ENCODE peak calls at places on chromosomes 11 and 22, in ten cellular contexts. P is substantia nigra, A is cardiac fibroblast, N is SW 1271, J is EL, B is mesenchymal stem cell, Z is progenitor cell of endocrine pancreas, T is DMS53, M is neural crest cell, S is kidney epithelial cell. Y is an unnamed sample.

GRCh38 chr22:18976197-18976751 is 40.2 kb upstream of the PRODH start:
- DNase-seq in B (no peak), M (no peak), N (no peak), P (no peak), S (no peak), A (no peak), J (no peak), T (no peak), Z (no peak), Y (no peak)

GRCh38 chr22:24433868-24434471 is 6.6 kb downstream of the ADORA2A start:
- DNase-seq in A (peak), Z (no peak), P (no peak), B (peak), M (no peak), S (no peak), J (peak), N (no peak), T (no peak), Y (no peak)

GRCh38 chr22:47396105-47396504 is 633.7 kb downstream of the TBC1D22A start:
- DNase-seq in M (no peak), T (no peak), N (no peak), A (no peak), B (no peak), Z (no peak), J (no peak), P (no peak), S (no peak), Y (no peak)

GRCh38 chr22:30312053-30312452 is 14.7 kb downstream of the TBC1D10A start:
- DNase-seq in S (no peak), Z (no peak), B (peak), A (peak), M (no peak), J (peak), N (no peak), P (no peak), T (no peak), Y (no peak)

GRCh38 chr11:120324932-120325810 is at the start of gene TLCD5:
- DNase-seq in P (peak), Z (peak), T (peak), J (peak), S (no peak), A (peak), B (peak), M (peak), N (peak), Y (peak)

GRCh38 chr22:24758164-24758799 is 16.2 kb downstream of the PIWIL3 start:
- DNase-seq in A (peak), P (no peak), J (peak), S (no peak), T (peak), N (peak), B (peak), M (peak), Z (peak), Y (peak)

GRCh38 chr11:77126156-77126775 is 1.8 kb upstream of the MYO7A start:
- DNase-seq in T (peak), A (no peak), B (no peak), Z (no peak), J (no peak), N (no peak), S (no peak), M (no peak), P (no peak), Y (no peak)

GRCh38 chr11:46072172-46072964 is 48.9 kb downstream of the PHF21A start:
- DNase-seq in M (no peak), J (no peak), Z (no peak), B (peak), T (no peak), P (no peak), A (peak), N (no peak), S (no peak), Y (no peak)

GRCh38 chr11:36088234-36088975 is 144.5 kb downstream of the LDLRAD3 start:
- DNase-seq in Z (no peak), N (no peak), S (no peak), M (no peak), P (peak), J (no peak), T (no peak), B (peak), A (peak), Y (no peak)

GRCh38 chr11:65559951-65560537 is 1.9 kb upstream of the LTBP3 start:
- DNase-seq in B (peak), S (no peak), P (no peak), T (peak), N (peak), A (peak), Z (no peak), M (no peak), J (peak), Y (no peak)

GRCh38 chr22:40220316-40221054 is 42.8 kb downstream of the TNRC6B start:
- DNase-seq in J (no peak), T (no peak), S (no peak), A (peak), P (no peak), N (no peak), Z (no peak), B (no peak), M (no peak), Y (no peak)

GRCh38 chr11:33172996-33173395 is 11.7 kb upstream of the CSTF3 start:
- DNase-seq in M (no peak), Z (no peak), T (no peak), A (peak), N (no peak), P (no peak), J (no peak), S (no peak), B (peak), Y (no peak)

GRCh38 chr11:17371614-17372013 is 16.8 kb downstream of the KCNJ11 start:
- DNase-seq in M (no peak), B (peak), Z (no peak), S (no peak), A (peak), J (no peak), T (peak), P (no peak), N (no peak), Y (no peak)

GRCh38 chr11:104054911-104055529 is 18.6 kb downstream of the DDI1 start:
- DNase-seq in M (no peak), N (no peak), P (no peak), Z (no peak), T (no peak), A (no peak), S (no peak), J (no peak), B (no peak), Y (no peak)

GRCh38 chr22:50599816-50600454 is 658 bp upstream of the MAPK8IP2 start:
- DNase-seq in J (no peak), N (no peak), T (peak), A (peak), B (peak), P (no peak), Z (peak), M (peak), S (no peak), Y (peak)

GRCh38 chr11:71163371-71163770 is 89.0 kb downstream of the SHANK2 start:
- DNase-seq in T (no peak), S (no peak), A (no peak), Z (no peak), N (no peak), P (no peak), B (no peak), J (no peak), M (no peak), Y (no peak)

GRCh38 chr11:32310218-32310601 is 125.1 kb downstream of the WT1 start:
- DNase-seq in M (no peak), S (no peak), P (no peak), Z (no peak), J (no peak), T (no peak), N (no peak), B (peak), A (no peak), Y (no peak)

GRCh38 chr11:12195773-12196172 is 85.4 kb downstream of the MICAL2 start:
- DNase-seq in M (no peak), S (no peak), Z (no peak), N (no peak), J (no peak), B (no peak), P (no peak), T (no peak), A (no peak), Y (peak)

GRCh38 chr22:20056161-20056560 is 23.9 kb upstream of the DGCR8 start:
- DNase-seq in B (no peak), J (no peak), S (no peak), Z (no peak), A (no peak), T (no peak), P (no peak), M (no peak), N (no peak), Y (no peak)

GRCh38 chr22:50704510-50705218 is 32.0 kb downstream of the SHANK3 start:
- DNase-seq in T (peak), P (no peak), Z (no peak), S (no peak), A (no peak), M (no peak), B (no peak), J (no peak), N (no peak), Y (no peak)

GRCh38 chr11:17721242-17721999 is 2.0 kb downstream of the MYOD1 start:
- DNase-seq in S (no peak), B (no peak), J (no peak), M (no peak), T (peak), P (no peak), N (no peak), Z (no peak), A (no peak), Y (no peak)

GRCh38 chr11:20604864-20605601 is 5.6 kb downstream of the SLC6A5 start:
- DNase-seq in T (no peak), B (no peak), S (no peak), P (no peak), J (no peak), M (no peak), N (no peak), Z (no peak), A (no peak), Y (no peak)

GRCh38 chr11:60563553-60564235 is 48.5 kb downstream of the MS4A13 start:
- DNase-seq in S (no peak), A (peak), M (no peak), P (no peak), N (no peak), T (peak), Z (no peak), J (peak), B (no peak), Y (no peak)

GRCh38 chr22:42655693-42656092 is 6.5 kb upstream of the CYB5R3 start:
- DNase-seq in P (no peak), Z (no peak), B (no peak), J (no peak), T (peak), A (no peak), M (no peak), S (no peak), N (no peak), Y (no peak)

GRCh38 chr11:113971506-113972195 is 3.3 kb upstream of the HTR3A start:
- DNase-seq in B (no peak), T (no peak), Z (no peak), N (no peak), A (no peak), P (no peak), M (no peak), J (no peak), S (no peak), Y (no peak)

GRCh38 chr22:19105867-19106802 is 16.1 kb downstream of the DGCR2 start:
- DNase-seq in S (no peak), M (no peak), N (no peak), T (peak), Z (no peak), P (no peak), B (no peak), A (no peak), J (no peak), Y (peak)

GRCh38 chr22:36950797-36951590 is 37.6 kb downstream of the CSF2RB start:
- DNase-seq in P (no peak), N (no peak), S (no peak), T (no peak), M (no peak), Z (no peak), A (no peak), J (no peak), B (no peak), Y (no peak)

GRCh38 chr11:102111787-102112653 is 1.8 kb downstream of the YAP1 start:
- DNase-seq in S (no peak), M (no peak), T (peak), P (no peak), B (peak), A (peak), N (peak), Z (no peak), J (peak), Y (no peak)

GRCh38 chr11:64120951-64121569 is 44.9 kb downstream of the MACROD1 start:
- DNase-seq in M (no peak), Z (no peak), B (peak), A (no peak), T (no peak), N (no peak), P (no peak), J (peak), S (no peak), Y (no peak)

GRCh38 chr11:17445240-17445795 is 31.3 kb downstream of the ABCC8 start:
- DNase-seq in M (no peak), N (no peak), Z (no peak), B (no peak), P (no peak), S (no peak), A (no peak), J (no peak), T (no peak), Y (no peak)

GRCh38 chr11:64060861-64061444 is 25.2 kb downstream of the FLRT1 start:
- DNase-seq in T (no peak), P (peak), M (peak), B (peak), A (peak), N (no peak), S (no peak), Z (peak), J (peak), Y (peak)